ENCODE peak calls at places on chromosomes 7 and 10, in eight cellular contexts. K is prostate gland, H is Panc1, P is GM23338, B is vagina, D is H1, W is spleen, U is stomach. X is an unnamed sample. For H3K4me1, the result is how much of the 10 kb centered on the place peaks cover.

GRCh38 chr7:132066776-132067175 is 509.5 kb downstream of the PLXNA4 start:
- DNase-seq in K (no peak), H (no peak), P (no peak), B (peak), D (no peak), W (no peak), U (no peak), X (no peak)

GRCh38 chr7:74059681-74060588 is 23.7 kb upstream of the LIMK1 start:
- DNase-seq in K (peak), H (no peak), P (no peak), B (no peak), D (no peak), W (no peak), U (peak), X (peak)

GRCh38 chr10:15222511-15222910 is 54.0 kb upstream of the NMT2 start:
- DNase-seq in K (no peak), H (no peak), P (no peak), B (no peak), D (no peak), W (no peak), U (no peak), X (no peak)

GRCh38 chr7:140646931-140647647 is 6.5 kb upstream of the DENND2A start:
- DNase-seq in K (no peak), H (no peak), P (peak), B (no peak), D (no peak), W (peak), U (no peak), X (no peak)

GRCh38 chr7:101538596-101539459 is 90.3 kb downstream of the MYL10 start:
- DNase-seq in K (peak), H (no peak), P (peak), B (no peak), D (peak), W (peak), U (peak), X (peak)

GRCh38 chr10:48577158-48577557 is 27.7 kb downstream of the ARHGAP22 start:
- DNase-seq in K (no peak), H (no peak), P (no peak), B (no peak), D (no peak), W (no peak), U (no peak), X (no peak)

GRCh38 chr7:158029431-158029938 is 558.1 kb downstream of the PTPRN2 start:
- DNase-seq in K (no peak), H (no peak), P (no peak), B (no peak), D (no peak), W (peak), U (peak), X (no peak)

GRCh38 chr10:8235253-8236027 is 181.0 kb downstream of the GATA3 start:
- DNase-seq in K (no peak), H (no peak), P (peak), B (no peak), D (no peak), W (no peak), U (no peak), X (no peak)

GRCh38 chr10:23558361-23558799 is 119.5 kb downstream of the OTUD1 start:
- DNase-seq in K (no peak), H (no peak), P (no peak), B (no peak), D (no peak), W (no peak), U (no peak), X (no peak)

GRCh38 chr7:104207348-104207730 is 474 bp downstream of the ORC5 start:
- DNase-seq in K (no peak), H (no peak), P (peak), B (no peak), D (no peak), W (no peak), U (no peak), X (no peak)

GRCh38 chr10:124911124-124912051 is 30.5 kb upstream of the ZRANB1 start:
- DNase-seq in K (peak), H (no peak), P (no peak), B (no peak), D (no peak), W (no peak), U (no peak), X (no peak)

GRCh38 chr7:95190515-95190914 is 133.8 kb downstream of the PON1 start:
- DNase-seq in K (no peak), H (no peak), P (peak), B (no peak), D (no peak), W (no peak), U (no peak), X (no peak)

GRCh38 chr7:85154282-85154937 is 32.4 kb downstream of the SEMA3D start:
- DNase-seq in K (no peak), H (no peak), P (no peak), B (no peak), D (no peak), W (no peak), U (no peak), X (no peak)

GRCh38 chr7:35747611-35748010 is 52.7 kb upstream of the HERPUD2 start:
- DNase-seq in K (no peak), H (no peak), P (no peak), B (no peak), D (no peak), W (no peak), U (no peak), X (no peak)

GRCh38 chr7:23294549-23295400 is 4.4 kb upstream of the MALSU1 start:
- DNase-seq in K (no peak), H (no peak), P (no peak), B (no peak), D (no peak), W (no peak), U (no peak), X (no peak)

GRCh38 chr10:77901743-77902142 is 24.8 kb downstream of the DLG5 start:
- DNase-seq in K (no peak), H (no peak), P (no peak), B (no peak), D (no peak), W (no peak), U (no peak), X (no peak)

GRCh38 chr7:94970085-94970576 is 62.7 kb downstream of the PPP1R9A start:
- DNase-seq in K (no peak), H (no peak), P (no peak), B (no peak), D (no peak), W (no peak), U (no peak), X (no peak)

GRCh38 chr7:38907066-38907465 is 1.9 kb downstream of the VPS41 start:
- DNase-seq in K (no peak), H (no peak), P (no peak), B (no peak), D (no peak), W (no peak), U (no peak), X (no peak)

GRCh38 chr7:82805527-82805960 is 357.1 kb downstream of the PCLO start:
- DNase-seq in K (no peak), H (peak), P (peak), B (no peak), D (no peak), W (no peak), U (no peak), X (no peak)

GRCh38 chr7:39458346-39458745 is 107.9 kb upstream of the YAE1 start:
- DNase-seq in K (no peak), H (no peak), P (no peak), B (no peak), D (no peak), W (no peak), U (no peak), X (no peak)

GRCh38 chr7:50562126-50562525 is 3.1 kb downstream of the DDC start:
- DNase-seq in K (no peak), H (no peak), P (peak), B (no peak), D (no peak), W (no peak), U (no peak), X (peak)

GRCh38 chr10:59750155-59750945 is 2.9 kb downstream of the MRLN start:
- DNase-seq in K (no peak), H (no peak), P (no peak), B (no peak), D (no peak), W (no peak), U (no peak), X (no peak)

GRCh38 chr7:96080021-96080420 is 241.9 kb downstream of the SLC25A13 start:
- DNase-seq in K (no peak), H (no peak), P (no peak), B (no peak), D (no peak), W (no peak), U (no peak), X (no peak)

GRCh38 chr10:77228559-77228958 is 409.0 kb downstream of the KCNMA1 start:
- DNase-seq in K (no peak), H (no peak), P (no peak), B (no peak), D (no peak), W (no peak), U (no peak), X (no peak)

GRCh38 chr7:133851416-133851815 is 275.7 kb upstream of the LRGUK start:
- DNase-seq in K (no peak), H (no peak), P (no peak), B (no peak), D (no peak), W (no peak), U (no peak), X (no peak)

GRCh38 chr10:125159486-125159931 is 854 bp downstream of the CTBP2 start:
- DNase-seq in K (no peak), H (no peak), P (no peak), B (no peak), D (no peak), W (peak), U (peak), X (peak)

GRCh38 chr7:389911-390601 is 100.1 kb downstream of the FOXL3 start:
- DNase-seq in K (no peak), H (no peak), P (no peak), B (no peak), D (no peak), W (peak), U (peak), X (no peak)

GRCh38 chr10:60140681-60141632 is 234.6 kb upstream of the CCDC6 start:
- DNase-seq in K (peak), H (no peak), P (peak), B (no peak), D (no peak), W (no peak), U (no peak), X (no peak)

GRCh38 chr7:146764458-146764857 is 647.9 kb downstream of the CNTNAP2 start:
- DNase-seq in K (no peak), H (no peak), P (no peak), B (no peak), D (no peak), W (no peak), U (no peak), X (no peak)

GRCh38 chr10:57624856-57625592 is 642.7 kb downstream of the IPMK start:
- DNase-seq in K (no peak), H (no peak), P (no peak), B (no peak), D (no peak), W (no peak), U (no peak), X (no peak)

GRCh38 chr7:38291650-38292049 is 18.2 kb upstream of the TARP start:
- DNase-seq in K (peak), H (no peak), P (no peak), B (no peak), D (no peak), W (no peak), U (no peak), X (no peak)

GRCh38 chr7:158710651-158711102 is 6.1 kb upstream of the NCAPG2 start:
- DNase-seq in K (no peak), H (no peak), P (no peak), B (no peak), D (no peak), W (no peak), U (no peak), X (no peak)

GRCh38 chr10:34758447-34758996 is 56.6 kb downstream of the PARD3 start:
- DNase-seq in K (no peak), H (peak), P (no peak), B (no peak), D (no peak), W (no peak), U (no peak), X (peak)

GRCh38 chr7:19376591-19376990 is 231.4 kb upstream of the FERD3L start:
- DNase-seq in K (no peak), H (no peak), P (no peak), B (no peak), D (no peak), W (no peak), U (no peak), X (no peak)

GRCh38 chr10:25101466-25101865 is 73.3 kb upstream of the GPR158 start:
- DNase-seq in K (no peak), H (no peak), P (no peak), B (no peak), D (no peak), W (no peak), U (no peak), X (no peak)

DNA sequence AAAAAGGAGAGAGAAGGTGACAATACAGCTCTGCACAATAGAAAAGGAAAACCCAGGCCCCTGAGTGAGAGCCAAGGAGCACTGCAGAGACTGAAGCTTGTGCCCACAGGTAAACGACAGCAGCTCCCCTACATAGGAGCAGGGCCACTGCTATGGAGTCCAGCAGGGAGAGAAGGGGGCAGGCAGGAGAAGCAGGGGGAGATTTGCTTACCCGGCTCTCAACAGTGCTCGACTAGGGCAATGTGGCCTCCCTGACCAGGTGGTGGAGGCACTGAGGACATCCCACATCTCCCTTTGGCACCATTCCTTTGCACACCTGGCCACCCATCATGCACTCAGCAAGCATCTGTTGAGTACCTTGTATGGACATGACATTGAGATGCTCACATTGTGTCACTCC is 153.0 kb downstream of the EVX1 start:
- DNase-seq in K (no peak), H (no peak), P (no peak), B (no peak), D (no peak), W (no peak), U (no peak), X (no peak)
- H3K4me1 ChIP-seq in K (under half), H (under half), P (under half), B (under half), D (under half), W (under half), U (under half), X (under half)

GRCh38 chr10:37857287-37858211 is at the start of gene ZNF248:
- DNase-seq in K (peak), H (peak), P (peak), B (peak), D (peak), W (peak), U (peak), X (peak)
- TF ChIP-seq POLR2AphosphoS5 in K (peak), H (peak), P (peak), B (peak), D (no peak), W (peak), U (peak), X (peak)

DNA sequence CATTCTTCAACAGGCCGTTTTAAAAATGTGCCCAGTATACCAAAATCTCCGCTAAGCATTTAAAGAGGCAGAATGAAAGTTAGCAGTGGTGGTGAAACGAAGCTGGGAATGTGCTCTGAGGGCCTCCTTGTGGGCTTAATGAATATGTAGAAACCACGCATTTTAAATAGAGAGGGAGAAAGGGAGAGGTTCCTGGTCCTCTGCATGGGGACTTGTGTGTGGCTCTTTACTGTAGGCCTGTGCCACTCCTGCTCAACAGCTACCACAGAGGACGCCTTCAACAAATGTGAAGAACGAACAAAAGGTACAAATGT is 170.6 kb downstream of the EGFR start:
- DNase-seq in K (no peak), H (no peak), P (peak), B (no peak), D (no peak), W (no peak), U (no peak), X (no peak)
- H3K4me1 ChIP-seq in K (under half), H (under half), P (half or more), B (under half), D (under half), W (under half), U (under half), X (under half)

GRCh38 chr10:71620642-71621041 is 98.9 kb downstream of the C10orf105 start:
- DNase-seq in K (no peak), H (no peak), P (no peak), B (no peak), D (no peak), W (no peak), U (no peak), X (no peak)

GRCh38 chr10:71621263-71621751 is 98.3 kb downstream of the C10orf105 start:
- DNase-seq in K (no peak), H (no peak), P (peak), B (no peak), D (no peak), W (no peak), U (no peak), X (peak)

GRCh38 chr10:71622656-71623055 is 96.9 kb downstream of the C10orf105 start:
- DNase-seq in K (no peak), H (no peak), P (no peak), B (no peak), D (no peak), W (no peak), U (no peak), X (no peak)

GRCh38 chr10:71623098-71623985 is 96.2 kb downstream of the C10orf105 start:
- DNase-seq in K (no peak), H (no peak), P (peak), B (no peak), D (no peak), W (no peak), U (no peak), X (peak)

GRCh38 chr10:71621783-71622526 is 97.6 kb downstream of the C10orf105 start:
- DNase-seq in K (no peak), H (no peak), P (peak), B (no peak), D (no peak), W (no peak), U (no peak), X (no peak)
- TF ChIP-seq POLR2AphosphoS5 in K (no peak), H (no peak), P (no peak), B (no peak), D (no peak), W (no peak), U (no peak), X (peak)

X was measured in upper lobe of left lung.